ENCODE peak calls at places on chromosomes 1 and 21, in ten cellular contexts. K is SK-N-SH, A is stomach, J is esophagus muscularis mucosa, U is transverse colon, V is A549, L is sigmoid colon, B is H1, Z is suprapubic skin, R is K562. F is an unnamed sample.

GRCh38 chr1:9651565-9652378 is at the start of gene PIK3CD:
- DNase-seq in K (peak; percentile 85), A (no peak), J (no peak), U (no peak), V (peak; percentile 22), L (no peak), B (no peak), Z (no peak), R (peak; percentile 46), F (no peak)

GRCh38 chr21:43817157-43818086 is 28.0 kb downstream of the RRP1 start:
- DNase-seq in K (no peak), A (no peak), J (no peak), U (no peak), V (no peak), L (no peak), B (no peak), Z (no peak), R (no peak), F (no peak)

GRCh38 chr21:29007135-29007534 is 12.0 kb downstream of the RWDD2B start:
- DNase-seq in K (no peak), A (no peak), J (no peak), U (no peak), V (no peak), L (no peak), B (no peak), Z (no peak), R (no peak), F (no peak)

GRCh38 chr1:27589841-27590426 is 14.0 kb downstream of the AHDC1 start:
- DNase-seq in K (peak; percentile 87), A (no peak), J (no peak), U (no peak), V (peak; percentile 49), L (peak; percentile 85), B (no peak), Z (no peak), R (no peak), F (peak; percentile 79)

GRCh38 chr21:43913928-43914327 is 48.9 kb downstream of the AGPAT3 start:
- DNase-seq in K (no peak), A (no peak), J (no peak), U (no peak), V (no peak), L (peak; percentile 64), B (no peak), Z (peak; percentile 26), R (peak; percentile 67), F (peak; percentile 49)

GRCh38 chr1:84913025-84913892 is 20.3 kb upstream of the LPAR3 start:
- DNase-seq in K (no peak), A (no peak), J (no peak), U (peak; percentile 42), V (no peak), L (no peak), B (no peak), Z (no peak), R (no peak), F (no peak)

GRCh38 chr1:76145332-76145731 is 70.8 kb downstream of the ST6GALNAC3 start:
- DNase-seq in K (no peak), A (no peak), J (no peak), U (no peak), V (no peak), L (no peak), B (no peak), Z (no peak), R (no peak), F (no peak)

GRCh38 chr1:31712625-31713024 is 8.8 kb upstream of the COL16A1 start:
- DNase-seq in K (no peak), A (peak; percentile 73), J (no peak), U (peak; percentile 66), V (peak; percentile 49), L (peak; percentile 82), B (no peak), Z (no peak), R (no peak), F (peak; percentile 82)

GRCh38 chr1:152774875-152775274 is at the start of gene LCE1F:
- DNase-seq in K (no peak), A (no peak), J (no peak), U (no peak), V (peak; percentile 16), L (no peak), B (no peak), Z (no peak), R (no peak), F (no peak)
- TF ChIP-seq CTCF in K (no peak), A (no peak), J (no peak), U (no peak), V (no peak), L (no peak), B (no peak), Z (no peak), R (no peak), F (no peak)

GRCh38 chr21:42315296-42315891 is at the start of gene TFF3:
- DNase-seq in K (no peak), A (peak; percentile 64), J (no peak), U (peak; percentile 70), V (peak; percentile 6), L (no peak), B (no peak), Z (no peak), R (no peak), F (no peak)
- TF ChIP-seq EP300 in K (no peak), A (no peak), J (no peak), U (no peak), V (no peak), L (no peak), B (no peak), Z (no peak), R (no peak), F (no peak)

GRCh38 chr1:178693368-178693767 is 31.7 kb upstream of the RALGPS2 start:
- DNase-seq in K (no peak), A (no peak), J (no peak), U (no peak), V (peak; percentile 17), L (no peak), B (peak; percentile 27), Z (no peak), R (no peak), F (no peak)
- TF ChIP-seq CTCF in K (no peak), A (no peak), J (no peak), U (no peak), V (no peak), L (no peak), B (peak; percentile 35), Z (no peak), R (no peak), F (no peak)

GRCh38 chr21:15301014-15301413 is 236.2 kb upstream of the NRIP1 start:
- DNase-seq in K (no peak), A (no peak), J (no peak), U (no peak), V (peak; percentile 46), L (no peak), B (no peak), Z (no peak), R (peak; percentile 56), F (no peak)

GRCh38 chr21:15297829-15298228 is 233.0 kb upstream of the NRIP1 start:
- DNase-seq in K (no peak), A (no peak), J (no peak), U (no peak), V (no peak), L (no peak), B (no peak), Z (no peak), R (no peak), F (no peak)

GRCh38 chr21:15298306-15298705 is 233.5 kb upstream of the NRIP1 start:
- DNase-seq in K (no peak), A (no peak), J (no peak), U (no peak), V (no peak), L (no peak), B (no peak), Z (no peak), R (no peak), F (no peak)

GRCh38 chr21:15300131-15300530 is 235.3 kb upstream of the NRIP1 start:
- DNase-seq in K (no peak), A (no peak), J (no peak), U (no peak), V (no peak), L (no peak), B (no peak), Z (no peak), R (no peak), F (no peak)

DNA sequence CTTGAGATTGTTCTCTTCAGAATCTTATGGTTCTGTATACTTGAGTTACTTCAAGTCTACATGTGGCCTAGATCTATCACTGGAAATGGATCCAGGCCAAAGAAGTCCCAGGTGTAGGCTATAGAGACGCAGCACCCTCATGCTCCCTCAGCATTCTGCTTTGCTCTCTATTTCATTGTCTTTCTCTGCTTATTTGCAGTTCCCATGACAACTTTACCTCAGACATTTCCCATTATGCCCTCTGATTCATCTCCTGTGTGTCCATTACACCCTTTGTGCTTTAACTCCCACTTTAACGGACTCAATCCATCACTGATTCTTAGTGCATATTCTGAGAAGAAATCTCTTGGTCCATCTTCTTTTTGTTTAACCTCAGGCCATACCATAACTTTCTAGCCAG is 236.9 kb upstream of the NRIP1 start:
- DNase-seq in K (no peak), A (no peak), J (no peak), U (no peak), V (peak; percentile 32), L (no peak), B (no peak), Z (no peak), R (no peak), F (no peak)
- TF ChIP-seq EP300 in K (no peak), A (no peak), J (no peak), U (no peak), V (no peak), L (no peak), B (no peak), Z (no peak), R (no peak), F (no peak)

GRCh38 chr1:182391028-182391361 is 595 bp downstream of the GLUL start:
- DNase-seq in K (no peak), A (no peak), J (no peak), U (no peak), V (no peak), L (no peak), B (no peak), Z (no peak), R (no peak), F (no peak)
- TF ChIP-seq CTCF in K (peak; percentile 21), A (no peak), J (peak; percentile 37), U (peak; percentile 28), V (no peak), L (no peak), B (no peak), Z (peak; percentile 23), R (no peak), F (no peak)